ENCODE peak calls at places on chromosomes 11 and 22, in five cellular contexts. I is body of pancreas, Z is AG10803, R is nephron progenitor cell, Y is AG04450. A is an unnamed sample.

GRCh38 chr11:44817207-44817944 is 90.6 kb downstream of the TSPAN18 start:
- DNase-seq in Z (peak), I (no peak), Y (no peak), R (no peak), A (no peak)

GRCh38 chr11:117610901-117611300 is 186.1 kb downstream of the DSCAML1 start:
- DNase-seq in Z (no peak), R (no peak), Y (no peak), I (no peak), A (no peak)

GRCh38 chr11:79312591-79313267 is 128.1 kb downstream of the TENM4 start:
- DNase-seq in Z (peak), I (no peak), Y (no peak), R (no peak), A (no peak)

GRCh38 chr11:113960702-113961330 is 14.1 kb upstream of the HTR3A start:
- DNase-seq in R (no peak), Z (no peak), Y (no peak), I (no peak), A (no peak)

GRCh38 chr11:130188585-130189347 is 29.2 kb downstream of the ST14 start:
- DNase-seq in Y (no peak), I (no peak), Z (no peak), R (no peak), A (no peak)

GRCh38 chr11:78801161-78801884 is 226.7 kb upstream of the NARS2 start:
- DNase-seq in Y (peak), R (no peak), I (peak), Z (peak), A (no peak)

GRCh38 chr11:14075118-14075601 is 112.6 kb downstream of the SPON1 start:
- DNase-seq in Z (peak), Y (no peak), R (no peak), I (no peak), A (peak)

GRCh38 chr11:116513894-116514293 is 258.9 kb downstream of the BUD13 start:
- DNase-seq in Z (peak), R (peak), Y (no peak), I (peak), A (peak)

GRCh38 chr22:19045094-19045493 is 77.1 kb downstream of the DGCR2 start:
- DNase-seq in Z (no peak), I (no peak), Y (no peak), R (no peak), A (no peak)

GRCh38 chr11:34869425-34869824 is 46.8 kb downstream of the APIP start:
- DNase-seq in Z (no peak), R (no peak), I (no peak), Y (no peak), A (no peak)

GRCh38 chr22:44448271-44448780 is 49.7 kb downstream of the RTL6 start:
- DNase-seq in R (no peak), I (peak), Y (peak), Z (peak), A (no peak)

GRCh38 chr22:47165338-47165931 is 403.0 kb downstream of the TBC1D22A start:
- DNase-seq in Z (no peak), I (peak), Y (no peak), R (no peak), A (no peak)

GRCh38 chr11:36540998-36541397 is 26.8 kb upstream of the RAG1 start:
- DNase-seq in Y (no peak), R (no peak), I (peak), Z (peak), A (peak)

DNA sequence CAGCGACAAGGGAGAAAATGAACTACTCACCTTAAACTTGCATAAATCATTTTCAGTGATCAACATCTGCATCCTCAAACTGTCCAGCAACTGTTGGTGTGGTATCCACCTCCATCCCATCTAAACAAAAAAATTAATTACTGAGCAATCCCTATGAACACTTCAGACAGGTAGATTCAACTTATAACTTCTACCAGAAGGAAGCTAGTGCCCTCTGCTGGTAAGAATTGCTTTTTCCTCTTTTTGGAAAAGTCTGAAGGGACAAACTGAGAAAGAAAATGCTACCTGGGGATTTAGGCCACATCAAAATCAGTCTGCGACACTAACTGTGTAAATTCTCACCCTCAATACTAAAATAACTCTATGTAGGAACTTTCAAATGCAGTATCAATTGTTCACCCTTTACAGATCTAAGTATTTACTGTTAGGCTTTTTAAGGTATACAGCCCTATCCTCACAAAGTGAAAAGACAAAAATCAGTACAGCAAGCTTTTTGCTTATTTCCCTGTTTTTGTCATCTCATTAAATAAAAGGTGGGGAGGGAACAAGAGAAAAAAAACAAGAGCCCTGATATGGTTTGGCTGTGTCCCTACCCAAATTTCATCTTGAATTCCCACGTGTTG is 17.9 kb downstream of the CLNS1A start:
- DNase-seq in Y (no peak), I (no peak), Z (peak), R (peak), A (no peak)
- TF ChIP-seq CTCF in Y (peak), I (peak), Z (peak), R (peak), A (peak)

DNA sequence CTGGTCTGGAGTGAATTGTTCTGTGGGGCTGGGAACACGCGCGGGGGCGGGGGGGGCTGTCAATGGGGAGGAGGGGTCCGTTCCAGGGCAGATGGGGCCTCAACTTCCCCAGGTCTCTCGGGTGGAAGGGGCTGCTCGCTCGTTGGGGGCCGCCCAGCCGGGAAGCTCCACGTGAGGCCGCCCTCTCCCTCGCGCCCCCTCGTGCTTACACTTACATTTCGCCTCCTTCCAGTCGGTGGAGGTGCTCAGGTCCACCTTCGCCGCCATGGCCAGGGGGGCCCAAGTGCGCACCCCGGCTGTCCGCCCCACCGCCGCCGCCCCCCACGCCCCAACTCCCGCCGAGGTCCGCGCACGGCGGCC is 451 bp downstream of the MACROD1 start:
- DNase-seq in I (peak), R (peak), Y (no peak), Z (no peak), A (peak)
- TF ChIP-seq CTCF in I (no peak), R (no peak), Y (no peak), Z (no peak), A (no peak)

GRCh38 chr11:69718147-69718546 is 14.3 kb upstream of the FGF19 start:
- DNase-seq in I (no peak), Z (no peak), Y (no peak), R (peak), A (peak)
- TF ChIP-seq CTCF in I (peak), Z (peak), Y (peak), R (peak), A (peak)

DNA sequence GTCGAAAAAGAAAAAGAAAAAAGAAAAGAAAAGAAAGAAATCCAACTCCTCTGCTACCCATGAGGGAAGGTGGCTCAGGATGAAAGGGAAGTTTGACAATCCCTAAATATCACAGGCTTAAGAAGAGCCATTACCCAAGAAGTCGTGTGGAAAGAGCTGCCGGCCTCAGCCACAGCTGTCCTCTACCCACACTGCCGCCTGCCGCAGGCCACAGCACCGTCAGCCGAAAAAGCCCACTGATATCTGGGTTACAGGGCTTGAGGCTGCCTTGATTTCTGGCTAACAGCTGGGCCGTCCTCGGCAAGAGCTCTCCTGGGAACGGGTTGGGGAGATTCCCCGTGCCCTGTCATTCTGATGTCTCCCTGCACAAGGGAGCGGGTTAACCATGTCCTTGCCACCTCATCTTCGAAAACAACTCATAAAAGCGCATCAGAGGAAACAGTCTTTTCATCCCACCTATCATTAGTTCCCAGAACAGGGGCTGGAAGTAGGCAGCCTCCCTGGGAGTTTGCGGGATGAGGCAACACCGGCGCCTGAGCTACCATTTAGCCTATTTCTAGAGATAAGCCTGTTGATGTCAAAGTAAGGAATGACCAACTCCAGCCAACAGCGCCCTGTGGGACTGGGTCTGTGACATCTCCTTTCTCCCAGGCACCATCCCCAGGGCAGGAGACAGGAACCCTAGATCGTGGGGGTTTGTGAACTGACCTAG is 21.8 kb upstream of the SNX32 start:
- DNase-seq in Y (no peak), I (no peak), R (no peak), Z (no peak), A (no peak)
- TF ChIP-seq CTCF in Y (no peak), I (no peak), R (no peak), Z (no peak), A (no peak)

A was measured in activated CD8-positive, alpha-beta T cell treated with anti-CD3 and anti-CD28 coated beads for 36 hours.